ENCODE peak calls at places on chromosomes 2 and 18, in nine cellular contexts. O, R, C, M, U, X, L, E and J are unnamed samples.
A peak's percentile ranks its signal among the peaks of the same experiment; 100 is the strongest.

GRCh38 chr2:85769236-85769986 is 15.6 kb downstream of the ATOH8 start:
- DNase-seq in O (no peak), R (no peak), C (no peak), M (no peak), U (peak; percentile 50), X (no peak), L (no peak), E (no peak), J (no peak)

GRCh38 chr2:127050803-127051115 is 56.2 kb downstream of the BIN1 start:
- DNase-seq in O (no peak), R (no peak), C (no peak), M (peak; percentile 16), U (no peak), X (no peak), L (peak; percentile 61), E (peak; percentile 80), J (no peak)

GRCh38 chr2:36659218-36659617 is 37.3 kb upstream of the VIT start:
- DNase-seq in O (no peak), R (no peak), C (no peak), M (no peak), U (no peak), X (no peak), L (no peak), E (no peak), J (no peak)

GRCh38 chr18:25518716-25519053 is 166.7 kb upstream of the ZNF521 start:
- DNase-seq in O (no peak), R (no peak), C (no peak), M (no peak), U (no peak), X (no peak), L (no peak), E (no peak), J (no peak)

GRCh38 chr2:237473474-237474453 is 13.3 kb upstream of the MLPH start:
- DNase-seq in O (no peak), R (peak; percentile 67), C (no peak), M (no peak), U (no peak), X (no peak), L (peak; percentile 68), E (no peak), J (no peak)

GRCh38 chr18:35456181-35456850 is 41.4 kb downstream of the INO80C start:
- DNase-seq in O (no peak), R (peak; percentile 17), C (peak; percentile 37), M (peak; percentile 30), U (no peak), X (no peak), L (no peak), E (no peak), J (no peak)

GRCh38 chr2:45643543-45644542 is 7.6 kb upstream of the PRKCE start:
- DNase-seq in O (peak; percentile 37), R (peak; percentile 31), C (peak; percentile 75), M (peak; percentile 44), U (peak; percentile 63), X (peak; percentile 79), L (peak; percentile 78), E (peak; percentile 95), J (peak; percentile 18)

GRCh38 chr2:157333304-157334047 is 7.9 kb upstream of the ERMN start:
- DNase-seq in O (no peak), R (no peak), C (no peak), M (no peak), U (no peak), X (no peak), L (no peak), E (no peak), J (no peak)

GRCh38 chr2:73112913-73113633 is at the start of gene RAB11FIP5:
- DNase-seq in O (peak; percentile 45), R (peak; percentile 88), C (peak; percentile 74), M (peak; percentile 78), U (peak; percentile 76), X (peak; percentile 85), L (peak; percentile 90), E (peak; percentile 91), J (peak; percentile 49)

GRCh38 chr2:73109796-73110540 is 2.8 kb downstream of the RAB11FIP5 start:
- DNase-seq in O (no peak), R (no peak), C (no peak), M (no peak), U (no peak), X (no peak), L (no peak), E (no peak), J (no peak)

GRCh38 chr2:73112026-73112912 is 479 bp downstream of the RAB11FIP5 start:
- DNase-seq in O (no peak), R (peak; percentile 49), C (peak; percentile 41), M (no peak), U (peak; percentile 35), X (peak; percentile 38), L (peak; percentile 68), E (peak; percentile 85), J (no peak)

GRCh38 chr2:73110622-73111299 is 2.0 kb downstream of the RAB11FIP5 start:
- DNase-seq in O (no peak), R (peak; percentile 52), C (peak; percentile 23), M (no peak), U (peak; percentile 23), X (no peak), L (no peak), E (no peak), J (no peak)

DNA sequence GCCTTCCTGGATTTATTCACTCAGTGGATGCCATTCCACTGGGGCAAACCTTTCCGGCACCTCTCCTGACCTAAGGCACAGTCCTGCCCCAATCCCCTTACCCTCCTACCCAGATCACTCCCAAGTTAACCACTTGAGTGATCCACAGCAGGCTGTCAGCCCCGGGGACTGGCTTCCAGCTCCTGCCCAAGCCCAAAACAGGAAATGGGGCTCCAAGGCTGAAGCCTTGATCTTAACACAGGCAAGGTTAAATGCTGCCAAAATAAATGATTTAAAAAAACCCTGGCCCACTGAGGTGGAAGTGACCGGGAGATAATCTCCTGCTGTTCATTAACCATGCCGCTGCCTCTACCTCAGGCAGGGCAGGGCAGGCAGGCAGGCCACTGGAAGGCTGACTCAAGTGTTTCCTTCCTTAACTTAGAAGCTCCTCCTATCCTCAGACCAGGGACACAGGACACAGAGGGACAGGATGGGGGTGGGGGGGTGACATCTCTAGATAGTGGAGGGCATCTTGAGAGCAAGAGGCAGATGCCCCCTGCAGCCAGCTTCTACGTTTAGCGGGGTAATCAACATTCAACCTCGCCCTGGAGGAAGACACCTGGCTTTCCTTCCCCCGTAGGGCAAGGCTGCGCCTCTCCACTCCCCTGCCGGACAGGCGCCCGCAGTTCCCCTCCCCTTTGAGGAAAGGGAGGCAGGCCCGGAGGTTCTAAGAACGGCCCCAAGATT is 1.3 kb downstream of the RAB11FIP5 start:
- DNase-seq in O (no peak), R (no peak), C (peak; percentile 61), M (peak; percentile 55), U (peak; percentile 41), X (peak; percentile 54), L (no peak), E (peak; percentile 83), J (peak; percentile 23)
- TF ChIP-seq POLR2A in O (no peak), R (no peak), C (no peak), M (peak; percentile 17), U (no peak), X (no peak), L (no peak), E (no peak), J (peak; percentile 27)

DNA sequence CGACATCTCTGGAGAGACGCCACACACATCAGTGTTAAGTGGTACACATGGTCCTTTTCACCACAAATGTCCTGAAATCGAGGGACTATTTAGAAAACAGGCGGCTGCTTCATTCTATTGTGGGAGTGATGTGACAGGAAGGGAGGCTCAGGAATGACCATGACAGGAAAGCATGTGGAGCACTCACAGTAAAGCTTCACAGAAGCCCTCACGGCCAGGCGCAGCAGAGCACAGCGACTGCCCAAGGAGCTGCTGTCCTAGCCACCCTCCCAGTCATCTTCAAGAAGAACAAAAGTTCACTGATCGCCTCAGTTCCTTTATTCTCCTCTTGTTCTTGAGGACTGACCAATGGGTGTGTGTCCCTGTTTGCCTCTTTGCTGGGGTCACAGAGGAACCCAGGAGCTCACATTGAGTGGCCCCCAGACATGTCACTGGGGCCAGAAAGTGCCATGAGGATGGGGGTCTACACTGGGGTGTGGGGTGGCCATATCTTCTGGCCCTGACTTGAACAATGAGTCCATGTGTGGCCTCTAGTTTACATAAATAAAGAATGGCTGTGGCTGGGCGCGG is 84.6 kb upstream of the RANBP2 start:
- DNase-seq in O (no peak), R (no peak), C (no peak), M (no peak), U (no peak), X (no peak), L (no peak), E (no peak), J (no peak)
- H3K4me1 ChIP-seq in O (no peaks in the 10 kb centered on the region), R (peaks cover 26% of the 10 kb centered on the region), C (peaks cover 42% of the 10 kb centered on the region), M (peaks cover 13% of the 10 kb centered on the region), U (peaks cover 43% of the 10 kb centered on the region), X (peaks cover 79% of the 10 kb centered on the region), L (peaks cover 83% of the 10 kb centered on the region), E (peaks cover 20% of the 10 kb centered on the region), J (peaks cover 71% of the 10 kb centered on the region)

DNA sequence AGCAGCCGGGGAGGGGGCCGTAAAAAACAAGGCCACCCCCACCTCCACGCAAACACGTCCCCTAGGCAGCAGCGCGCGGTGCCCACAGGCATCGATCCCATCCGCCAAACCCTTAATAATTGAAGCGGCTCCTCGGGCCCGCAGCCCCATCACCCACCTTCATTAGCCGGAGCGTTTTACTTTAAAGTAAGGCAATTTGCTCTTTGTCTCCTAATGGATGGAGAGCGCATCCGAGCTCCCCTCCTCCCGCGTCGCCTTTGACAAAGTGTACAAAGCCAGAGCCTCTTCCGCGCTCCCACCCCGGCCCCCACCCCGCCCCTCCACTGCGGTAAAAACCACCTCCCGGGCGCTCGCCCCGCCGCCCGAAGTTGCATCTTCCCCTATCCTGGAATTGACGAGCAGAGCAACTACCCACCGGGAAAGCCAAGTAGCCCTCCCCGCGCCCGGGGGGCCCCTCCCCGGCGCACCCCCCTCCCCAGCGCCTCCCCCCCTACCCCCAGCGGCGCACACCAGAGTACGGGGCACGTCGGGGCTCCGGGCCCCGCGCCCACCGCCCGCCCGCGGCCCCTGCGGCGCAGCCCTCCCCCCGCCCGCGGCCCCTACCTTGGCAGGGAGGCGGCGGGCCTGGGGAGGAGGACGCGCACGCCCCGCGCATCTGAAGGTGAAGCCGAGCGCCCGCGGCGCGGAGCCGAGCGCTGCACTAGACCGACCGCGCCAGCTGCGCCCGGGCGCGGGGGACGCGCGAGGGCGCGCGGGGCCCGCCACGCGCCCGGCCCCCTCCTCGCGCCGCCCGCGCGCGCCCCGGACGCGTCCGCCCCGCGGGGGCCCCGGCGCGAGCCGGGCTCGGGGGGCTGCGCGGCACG is at the start of gene ZNF516:
- DNase-seq in O (no peak), R (peak; percentile 34), C (no peak), M (peak; percentile 68), U (peak; percentile 46), X (peak; percentile 45), L (no peak), E (peak; percentile 91), J (peak; percentile 40)
- H3K27me3 ChIP-seq in O (no peaks in the 10 kb centered on the region), R (no peaks in the 10 kb centered on the region), C (no peaks in the 10 kb centered on the region), M (no peaks in the 10 kb centered on the region), U (no peaks in the 10 kb centered on the region), X (no peaks in the 10 kb centered on the region), L (no peaks in the 10 kb centered on the region), E (peaks cover 53% of the 10 kb centered on the region), J (no peaks in the 10 kb centered on the region)

GRCh38 chr2:166376488-166376828 is 714 bp upstream of the SCN9A start:
- DNase-seq in O (no peak), R (no peak), C (no peak), M (no peak), U (no peak), X (no peak), L (no peak), E (no peak), J (no peak)

GRCh38 chr2:166373951-166374350 is 1.8 kb downstream of the SCN9A start:
- DNase-seq in O (no peak), R (peak; percentile 95), C (peak; percentile 94), M (no peak), U (no peak), X (no peak), L (no peak), E (no peak), J (no peak)

GRCh38 chr2:166375205-166375735 is 474 bp downstream of the SCN9A start:
- DNase-seq in O (no peak), R (peak; percentile 30), C (no peak), M (no peak), U (no peak), X (no peak), L (no peak), E (no peak), J (no peak)

GRCh38 chr2:166376873-166377272 is 1.1 kb upstream of the SCN9A start:
- DNase-seq in O (no peak), R (no peak), C (no peak), M (no peak), U (no peak), X (no peak), L (no peak), E (no peak), J (no peak)

GRCh38 chr2:166375736-166376487 is at the start of gene SCN9A:
- DNase-seq in O (peak; percentile 41), R (peak; percentile 72), C (peak; percentile 98), M (peak; percentile 19), U (peak; percentile 81), X (peak; percentile 69), L (peak; percentile 89), E (peak; percentile 91), J (peak; percentile 45)
- TF ChIP-seq POLR2A in O (no peak), R (no peak), C (peak; percentile 78), M (no peak), U (peak; percentile 53), X (no peak), L (no peak), E (no peak), J (no peak)